ENCODE peak calls at places on chromosome 22, in four cellular contexts. T, P, A and F are unnamed samples.

GRCh38 chr22:20437253-20438065 is at the start of gene SCARF2:
- DNase-seq in A (peak; percentile 63), T (peak; percentile 56), P (no peak), F (peak; percentile 60)

GRCh38 chr22:21917206-21917958 is 35.3 kb downstream of the PPM1F start:
- DNase-seq in P (no peak), T (no peak), A (no peak), F (no peak)

GRCh38 chr22:28034760-28035401 is 115.8 kb upstream of the PITPNB start:
- DNase-seq in T (peak; percentile 50), P (no peak), A (no peak), F (no peak)

GRCh38 chr22:16967453-16968217 is 40.4 kb downstream of the GAB4 start:
- DNase-seq in P (no peak), T (no peak), A (no peak), F (no peak)

GRCh38 chr22:48099251-48099650 is 1336.8 kb downstream of the TBC1D22A start:
- DNase-seq in A (no peak), T (no peak), P (peak; percentile 66), F (no peak)

GRCh38 chr22:45880732-45881523 is 96.0 kb downstream of the WNT7B start:
- DNase-seq in T (peak; percentile 42), A (no peak), P (no peak), F (peak; percentile 63)

GRCh38 chr22:22410121-22410520 is 98.4 kb downstream of the ZNF280B start:
- DNase-seq in P (peak; percentile 92), T (no peak), A (no peak), F (no peak)

GRCh38 chr22:48941903-48942625 is 885.6 kb downstream of the BRD1 start:
- DNase-seq in T (no peak), P (no peak), A (no peak), F (no peak)

GRCh38 chr22:49394116-49394785 is 433.4 kb downstream of the BRD1 start:
- DNase-seq in T (peak; percentile 27), P (peak; percentile 24), A (no peak), F (no peak)

GRCh38 chr22:45580703-45581381 is 78.2 kb downstream of the FBLN1 start:
- DNase-seq in T (peak; percentile 25), A (no peak), P (no peak), F (no peak)

GRCh38 chr22:28669388-28669787 is 10.3 kb downstream of the TTC28 start:
- DNase-seq in A (no peak), P (no peak), T (no peak), F (no peak)

GRCh38 chr22:29344137-29344536 is 28.6 kb upstream of the RASL10A start:
- DNase-seq in A (no peak), P (no peak), T (no peak), F (no peak)

GRCh38 chr22:17785185-17786184 is 11.2 kb upstream of the BID start:
- DNase-seq in T (peak; percentile 88), P (peak; percentile 79), A (no peak), F (no peak)

GRCh38 chr22:29270475-29271271 is 2.6 kb downstream of the EWSR1 start:
- DNase-seq in T (no peak), P (peak; percentile 30), A (no peak), F (no peak)

GRCh38 chr22:25564320-25564978 is at the start of gene GRK3:
- DNase-seq in P (peak; percentile 77), A (peak; percentile 68), T (peak; percentile 61), F (peak; percentile 67)

GRCh38 chr22:30695351-30695762 is 683 bp downstream of the OSBP2 start:
- DNase-seq in A (no peak), P (no peak), T (no peak), F (no peak)

GRCh38 chr22:36873614-36874308 is 13.0 kb downstream of the NCF4 start:
- DNase-seq in P (peak; percentile 33), T (no peak), A (no peak), F (no peak)

GRCh38 chr22:45867118-45867905 is 109.7 kb downstream of the WNT7B start:
- DNase-seq in T (no peak), P (no peak), A (no peak), F (peak; percentile 44)

GRCh38 chr22:44459041-44459440 is 39.0 kb downstream of the RTL6 start:
- DNase-seq in P (peak; percentile 54), T (peak; percentile 22), A (no peak), F (no peak)

GRCh38 chr22:45678961-45679912 is 7.6 kb downstream of the ATXN10 start:
- DNase-seq in T (no peak), A (no peak), P (no peak), F (no peak)

GRCh38 chr22:46604306-46604690 is 15.9 kb upstream of the GRAMD4 start:
- DNase-seq in P (no peak), A (no peak), T (no peak), F (no peak)

DNA sequence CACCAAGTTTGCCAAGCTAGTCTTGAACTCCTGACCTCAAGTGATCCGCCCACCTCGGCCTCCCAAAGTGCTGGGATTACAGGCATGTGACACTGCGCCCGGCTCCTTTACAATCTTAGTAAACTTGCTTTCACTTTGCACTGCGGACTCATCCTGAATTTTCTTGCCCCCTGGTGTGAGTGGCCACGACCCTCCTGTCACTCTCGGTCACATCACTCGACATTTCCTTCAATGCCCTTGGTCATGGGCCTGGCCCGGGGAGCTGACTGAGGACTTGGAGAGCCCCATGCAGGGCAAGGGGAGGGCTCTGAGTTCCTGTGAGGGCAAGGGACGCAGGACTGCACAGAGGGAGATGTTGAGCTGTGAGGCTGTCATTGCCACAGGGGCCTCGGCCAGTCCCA is 21.4 kb downstream of the A4GALT start:
- DNase-seq in A (no peak), P (no peak), T (no peak), F (no peak)
- TF ChIP-seq CTCF in A (no peak), P (no peak), T (no peak), F (no peak)

GRCh38 chr22:38030311-38031133 is 26.7 kb upstream of the PICK1 start:
- DNase-seq in P (no peak), A (no peak), T (peak; percentile 52), F (no peak)
- TF ChIP-seq CTCF in P (no peak), A (no peak), T (no peak), F (no peak)

GRCh38 chr22:41398921-41399320 is 17.2 kb downstream of the TEF start:
- DNase-seq in P (no peak), A (no peak), T (no peak), F (no peak)

GRCh38 chr22:41401781-41402648 is 20.3 kb downstream of the TEF start:
- DNase-seq in T (peak; percentile 82), A (no peak), P (no peak), F (no peak)

GRCh38 chr22:41405588-41405987 is 23.8 kb downstream of the TEF start:
- DNase-seq in P (no peak), A (no peak), T (no peak), F (no peak)

GRCh38 chr22:41407433-41407832 is 25.7 kb downstream of the TEF start:
- DNase-seq in T (no peak), A (no peak), P (no peak), F (no peak)

GRCh38 chr22:41403532-41404318 is 22.0 kb downstream of the TEF start:
- DNase-seq in T (peak; percentile 87), P (peak; percentile 86), A (peak; percentile 68), F (peak; percentile 81)
- TF ChIP-seq CTCF in T (peak; percentile 96), P (peak; percentile 98), A (peak; percentile 95), F (peak; percentile 96)

GRCh38 chr22:50606126-50606525 is 5.5 kb downstream of the MAPK8IP2 start:
- DNase-seq in T (no peak), P (no peak), A (no peak), F (no peak)
- TF ChIP-seq CTCF in T (no peak), P (peak; percentile 35), A (no peak), F (no peak)

GRCh38 chr22:26937213-26937612 is 279.8 kb downstream of the MIAT start:
- DNase-seq in A (no peak), P (no peak), T (no peak), F (no peak)
- TF ChIP-seq CTCF in A (no peak), P (peak; percentile 70), T (no peak), F (peak; percentile 28)

GRCh38 chr22:35657571-35658312 is 9.5 kb downstream of the APOL6 start:
- DNase-seq in T (no peak), A (no peak), P (no peak), F (no peak)

GRCh38 chr22:35661377-35661937 is 13.2 kb downstream of the APOL6 start:
- DNase-seq in A (no peak), T (no peak), P (no peak), F (no peak)

GRCh38 chr22:35664955-35665577 is 16.8 kb downstream of the APOL6 start:
- DNase-seq in T (no peak), P (peak; percentile 62), A (no peak), F (no peak)

DNA sequence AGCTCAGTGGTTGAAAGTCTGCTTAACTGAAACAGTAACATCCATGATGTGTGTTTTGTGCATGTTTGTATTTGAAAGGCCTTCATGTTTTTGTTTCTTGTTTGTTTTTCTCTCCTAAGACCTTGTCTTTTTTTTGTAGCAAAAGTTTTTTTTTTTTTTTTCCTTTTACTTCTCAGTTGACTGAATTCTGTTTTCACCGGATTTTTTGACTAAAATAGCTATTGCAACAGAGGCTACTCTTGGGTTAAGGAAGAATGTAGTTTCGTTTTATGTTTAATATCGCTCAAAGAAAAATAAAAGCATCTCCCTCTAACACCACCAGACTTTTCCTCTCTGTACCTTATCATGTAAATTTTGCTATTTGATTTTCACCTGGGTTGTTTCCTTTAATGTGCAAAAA is 15.1 kb downstream of the APOL6 start:
- DNase-seq in T (no peak), A (no peak), P (no peak), F (no peak)
- TF ChIP-seq CTCF in T (no peak), A (no peak), P (no peak), F (no peak)

DNA sequence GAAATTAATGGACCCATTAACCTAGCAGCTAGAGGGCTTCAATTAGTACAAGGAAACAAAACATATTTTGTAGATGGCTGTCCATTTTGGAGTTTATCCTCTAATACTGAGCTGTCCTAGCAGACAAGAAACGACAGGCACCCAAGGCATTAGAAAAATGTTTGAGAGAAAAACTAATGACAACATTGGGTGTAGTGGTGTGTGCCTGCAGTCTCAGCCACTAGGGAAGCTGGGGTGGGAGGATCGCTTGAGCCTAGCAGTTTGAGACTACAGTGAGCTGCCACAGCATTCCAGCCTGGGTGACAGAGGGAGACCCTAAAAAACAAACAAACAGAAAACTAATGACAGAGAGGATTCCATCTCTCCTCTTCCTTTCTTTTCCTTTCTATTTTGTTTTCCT is 1.5 kb downstream of the A4GALT start:
- DNase-seq in T (no peak), P (peak; percentile 57), A (no peak), F (no peak)
- TF ChIP-seq CTCF in T (no peak), P (peak; percentile 32), A (peak; percentile 8), F (peak; percentile 27)